ENCODE peak calls at places on chromosome 13, in four cellular contexts. One of them, this sample, is unnamed.

GRCh38 chr13:59531571-59532091 is 632.1 kb downstream of the DIAPH3 start:
- DNase-seq in lung: peak; percentile 61
- DNase-seq in NCI-H2081: peak; percentile 50
- DNase-seq in NCI-H1436: no peak
- DNase-seq in this sample: peak; percentile 59

GRCh38 chr13:21637296-21637695 is 33.3 kb upstream of the MICU2 start:
- DNase-seq in NCI-H1436: peak; percentile 48
- DNase-seq in NCI-H2081: peak; percentile 79
- DNase-seq in lung: peak; percentile 89
- DNase-seq in this sample: no peak

GRCh38 chr13:42814868-42815267 is 33.5 kb downstream of the FAM216B start:
- DNase-seq in NCI-H1436: no peak
- DNase-seq in lung: no peak
- DNase-seq in NCI-H2081: no peak
- DNase-seq in this sample: no peak

GRCh38 chr13:22311734-22312404 is 641.0 kb downstream of the FGF9 start:
- DNase-seq in NCI-H1436: no peak
- DNase-seq in NCI-H2081: peak; percentile 1
- DNase-seq in lung: no peak
- DNase-seq in this sample: no peak

GRCh38 chr13:112867301-112867711 is 101.7 kb upstream of the MCF2L start:
- DNase-seq in lung: no peak
- DNase-seq in NCI-H2081: no peak
- DNase-seq in NCI-H1436: no peak
- DNase-seq in this sample: no peak

GRCh38 chr13:79678100-79678499 is 197.1 kb downstream of the NDFIP2 start:
- DNase-seq in NCI-H1436: no peak
- DNase-seq in NCI-H2081: no peak
- DNase-seq in lung: no peak
- DNase-seq in this sample: no peak

GRCh38 chr13:97506511-97506910 is 72.5 kb downstream of the RAP2A start:
- DNase-seq in NCI-H1436: no peak
- DNase-seq in NCI-H2081: no peak
- DNase-seq in lung: no peak
- DNase-seq in this sample: no peak

GRCh38 chr13:60583911-60584753 is 187.1 kb downstream of the TDRD3 start:
- DNase-seq in lung: no peak
- DNase-seq in NCI-H1436: no peak
- DNase-seq in NCI-H2081: no peak
- DNase-seq in this sample: peak; percentile 49

GRCh38 chr13:51229731-51230130 is 7.5 kb downstream of the FAM124A start:
- DNase-seq in lung: no peak
- DNase-seq in NCI-H2081: no peak
- DNase-seq in NCI-H1436: no peak
- DNase-seq in this sample: no peak

GRCh38 chr13:25046985-25047660 is 48.8 kb upstream of the PABPC3 start:
- DNase-seq in NCI-H1436: no peak
- DNase-seq in NCI-H2081: no peak
- DNase-seq in lung: no peak
- DNase-seq in this sample: peak; percentile 66

GRCh38 chr13:42181381-42181953 is 90.5 kb upstream of the AKAP11 start:
- DNase-seq in NCI-H1436: no peak
- DNase-seq in NCI-H2081: peak; percentile 9
- DNase-seq in lung: no peak
- DNase-seq in this sample: no peak

GRCh38 chr13:48304132-48304876 is 753 bp downstream of the RB1 start:
- DNase-seq in NCI-H2081: peak; percentile 7
- DNase-seq in NCI-H1436: no peak
- DNase-seq in lung: no peak
- DNase-seq in this sample: no peak

GRCh38 chr13:36057041-36057440 is 74.1 kb downstream of the DCLK1 start:
- DNase-seq in NCI-H1436: no peak
- DNase-seq in lung: no peak
- DNase-seq in NCI-H2081: no peak
- DNase-seq in this sample: no peak

GRCh38 chr13:73324842-73325241 is 266.0 kb downstream of the KLF5 start:
- DNase-seq in lung: no peak
- DNase-seq in NCI-H2081: no peak
- DNase-seq in NCI-H1436: no peak
- DNase-seq in this sample: no peak

GRCh38 chr13:30873519-30873918 is 32.6 kb upstream of the MEDAG start:
- DNase-seq in lung: no peak
- DNase-seq in NCI-H1436: no peak
- DNase-seq in NCI-H2081: no peak
- DNase-seq in this sample: no peak

GRCh38 chr13:47306991-47307390 is 410.1 kb upstream of the HTR2A start:
- DNase-seq in NCI-H2081: no peak
- DNase-seq in lung: no peak
- DNase-seq in NCI-H1436: no peak
- DNase-seq in this sample: no peak

This sample was measured in NCI-H2227 treated with DMSO at 0.1 percent for 48 hours.